ENCODE peak calls at places on chromosomes 5 and 9, in nine cellular contexts. One of them, this sample, is unnamed.

GRCh38 chr5:170424629-170425028 is 35.5 kb upstream of the KCNMB1 start:
- DNase-seq in lower leg skin: no peak
- DNase-seq in RWPE2: no peak
- DNase-seq in endodermal cell: no peak
- DNase-seq in ovary: no peak
- DNase-seq in HepG2: no peak
- DNase-seq in psoas muscle: no peak
- DNase-seq in lower lobe of right lung: no peak
- DNase-seq in GM12865: no peak
- DNase-seq in this sample: no peak

GRCh38 chr5:142202282-142202681 is 93.7 kb downstream of the NDFIP1 start:
- DNase-seq in lower leg skin: no peak
- DNase-seq in RWPE2: no peak
- DNase-seq in endodermal cell: no peak
- DNase-seq in ovary: no peak
- DNase-seq in HepG2: no peak
- DNase-seq in psoas muscle: no peak
- DNase-seq in lower lobe of right lung: no peak
- DNase-seq in GM12865: no peak
- DNase-seq in this sample: no peak

GRCh38 chr9:115209601-115210306 is 91.8 kb upstream of the TNC start:
- DNase-seq in lower leg skin: no peak
- DNase-seq in RWPE2: no peak
- DNase-seq in endodermal cell: no peak
- DNase-seq in ovary: no peak
- DNase-seq in HepG2: no peak
- DNase-seq in psoas muscle: no peak
- DNase-seq in lower lobe of right lung: no peak
- DNase-seq in GM12865: peak
- DNase-seq in this sample: no peak

GRCh38 chr5:143249851-143250250 is 153.6 kb downstream of the NR3C1 start:
- DNase-seq in lower leg skin: no peak
- DNase-seq in RWPE2: no peak
- DNase-seq in endodermal cell: no peak
- DNase-seq in ovary: no peak
- DNase-seq in HepG2: no peak
- DNase-seq in psoas muscle: no peak
- DNase-seq in lower lobe of right lung: no peak
- DNase-seq in GM12865: no peak
- DNase-seq in this sample: no peak

GRCh38 chr5:82334856-82335255 is 56.7 kb upstream of the RPS23 start:
- DNase-seq in lower leg skin: no peak
- DNase-seq in RWPE2: no peak
- DNase-seq in endodermal cell: no peak
- DNase-seq in ovary: no peak
- DNase-seq in HepG2: no peak
- DNase-seq in psoas muscle: no peak
- DNase-seq in lower lobe of right lung: no peak
- DNase-seq in GM12865: no peak
- DNase-seq in this sample: no peak

GRCh38 chr5:13218518-13218917 is 726.0 kb downstream of the DNAH5 start:
- DNase-seq in lower leg skin: no peak
- DNase-seq in RWPE2: no peak
- DNase-seq in endodermal cell: peak
- DNase-seq in ovary: no peak
- DNase-seq in HepG2: no peak
- DNase-seq in psoas muscle: no peak
- DNase-seq in lower lobe of right lung: no peak
- DNase-seq in GM12865: peak
- DNase-seq in this sample: no peak

GRCh38 chr5:66646570-66646969 is 50.4 kb downstream of the MAST4 start:
- DNase-seq in lower leg skin: no peak
- DNase-seq in RWPE2: no peak
- DNase-seq in endodermal cell: no peak
- DNase-seq in ovary: no peak
- DNase-seq in HepG2: no peak
- DNase-seq in psoas muscle: no peak
- DNase-seq in lower lobe of right lung: no peak
- DNase-seq in GM12865: no peak
- DNase-seq in this sample: no peak

GRCh38 chr5:120527251-120527650 is 63.2 kb downstream of the PRR16 start:
- DNase-seq in lower leg skin: no peak
- DNase-seq in RWPE2: no peak
- DNase-seq in endodermal cell: no peak
- DNase-seq in ovary: no peak
- DNase-seq in HepG2: no peak
- DNase-seq in psoas muscle: no peak
- DNase-seq in lower lobe of right lung: no peak
- DNase-seq in GM12865: no peak
- DNase-seq in this sample: no peak

GRCh38 chr5:157431544-157432200 is 28.3 kb upstream of the NIPAL4 start:
- DNase-seq in lower leg skin: no peak
- DNase-seq in RWPE2: no peak
- DNase-seq in endodermal cell: no peak
- DNase-seq in ovary: no peak
- DNase-seq in HepG2: peak
- DNase-seq in psoas muscle: no peak
- DNase-seq in lower lobe of right lung: no peak
- DNase-seq in GM12865: peak
- DNase-seq in this sample: no peak

GRCh38 chr5:74673011-74673790 is 11.8 kb upstream of the HEXB start:
- DNase-seq in lower leg skin: no peak
- DNase-seq in RWPE2: no peak
- DNase-seq in endodermal cell: no peak
- DNase-seq in ovary: no peak
- DNase-seq in HepG2: peak
- DNase-seq in psoas muscle: no peak
- DNase-seq in lower lobe of right lung: no peak
- DNase-seq in GM12865: peak
- DNase-seq in this sample: no peak

GRCh38 chr5:125826214-125826613 is 597.0 kb upstream of the GRAMD2B start:
- DNase-seq in lower leg skin: no peak
- DNase-seq in RWPE2: no peak
- DNase-seq in endodermal cell: no peak
- DNase-seq in ovary: no peak
- DNase-seq in HepG2: no peak
- DNase-seq in psoas muscle: no peak
- DNase-seq in lower lobe of right lung: no peak
- DNase-seq in GM12865: no peak
- DNase-seq in this sample: no peak

GRCh38 chr9:97487880-97488279 is 13.6 kb upstream of the TMOD1 start:
- DNase-seq in lower leg skin: no peak
- DNase-seq in RWPE2: no peak
- DNase-seq in endodermal cell: no peak
- DNase-seq in ovary: no peak
- DNase-seq in HepG2: no peak
- DNase-seq in psoas muscle: no peak
- DNase-seq in lower lobe of right lung: no peak
- DNase-seq in GM12865: no peak
- DNase-seq in this sample: no peak

GRCh38 chr5:75466317-75466716 is 45.1 kb downstream of the CERT1 start:
- DNase-seq in lower leg skin: no peak
- DNase-seq in RWPE2: no peak
- DNase-seq in endodermal cell: peak
- DNase-seq in ovary: no peak
- DNase-seq in HepG2: no peak
- DNase-seq in psoas muscle: no peak
- DNase-seq in lower lobe of right lung: no peak
- DNase-seq in GM12865: no peak
- DNase-seq in this sample: no peak

GRCh38 chr9:73528922-73529321 is 377.3 kb downstream of the ANXA1 start:
- DNase-seq in lower leg skin: no peak
- DNase-seq in RWPE2: no peak
- DNase-seq in endodermal cell: no peak
- DNase-seq in ovary: no peak
- DNase-seq in HepG2: no peak
- DNase-seq in psoas muscle: no peak
- DNase-seq in lower lobe of right lung: no peak
- DNase-seq in GM12865: no peak
- DNase-seq in this sample: no peak

GRCh38 chr5:3002230-3002629 is 250.8 kb upstream of the IRX2 start:
- DNase-seq in lower leg skin: peak
- DNase-seq in RWPE2: no peak
- DNase-seq in endodermal cell: no peak
- DNase-seq in ovary: no peak
- DNase-seq in HepG2: no peak
- DNase-seq in psoas muscle: no peak
- DNase-seq in lower lobe of right lung: no peak
- DNase-seq in GM12865: no peak
- DNase-seq in this sample: peak

DNA sequence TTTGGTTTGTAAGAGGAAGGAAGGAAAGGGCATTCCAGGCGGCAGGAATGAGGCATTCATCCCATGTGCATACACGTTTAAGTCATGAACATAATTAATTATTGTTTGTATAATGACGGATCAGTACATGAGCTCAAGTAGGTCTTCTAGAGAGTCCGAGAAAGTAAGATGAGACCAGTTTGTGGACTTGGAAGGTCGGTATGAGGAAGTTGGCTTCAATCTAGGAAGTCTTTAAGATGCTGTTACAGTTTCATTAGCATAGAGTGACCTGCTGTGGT is 2.1 kb downstream of the GTF3C4 start:
- DNase-seq in lower leg skin: no peak
- DNase-seq in RWPE2: no peak
- DNase-seq in endodermal cell: no peak
- DNase-seq in ovary: no peak
- DNase-seq in HepG2: no peak
- DNase-seq in psoas muscle: no peak
- DNase-seq in lower lobe of right lung: no peak
- DNase-seq in GM12865: no peak
- DNase-seq in this sample: no peak
- TF ChIP-seq CTCF in lower leg skin: no peak
- TF ChIP-seq CTCF in RWPE2: no peak
- TF ChIP-seq CTCF in endodermal cell: no peak
- TF ChIP-seq CTCF in ovary: no peak
- TF ChIP-seq CTCF in HepG2: no peak
- TF ChIP-seq CTCF in psoas muscle: no peak
- TF ChIP-seq CTCF in lower lobe of right lung: no peak
- TF ChIP-seq CTCF in GM12865: no peak
- TF ChIP-seq CTCF in this sample: no peak

GRCh38 chr9:126515001-126515872 is 98.5 kb upstream of the LMX1B start:
- DNase-seq in lower leg skin: peak
- DNase-seq in RWPE2: no peak
- DNase-seq in endodermal cell: no peak
- DNase-seq in ovary: peak
- DNase-seq in HepG2: no peak
- DNase-seq in psoas muscle: no peak
- DNase-seq in lower lobe of right lung: no peak
- DNase-seq in GM12865: no peak
- DNase-seq in this sample: no peak

GRCh38 chr9:126516561-126516935 is 97.2 kb upstream of the LMX1B start:
- DNase-seq in lower leg skin: no peak
- DNase-seq in RWPE2: no peak
- DNase-seq in endodermal cell: no peak
- DNase-seq in ovary: no peak
- DNase-seq in HepG2: no peak
- DNase-seq in psoas muscle: no peak
- DNase-seq in lower lobe of right lung: no peak
- DNase-seq in GM12865: no peak
- DNase-seq in this sample: no peak

GRCh38 chr9:126515873-126516505 is 97.7 kb upstream of the LMX1B start:
- DNase-seq in lower leg skin: no peak
- DNase-seq in RWPE2: no peak
- DNase-seq in endodermal cell: no peak
- DNase-seq in ovary: peak
- DNase-seq in HepG2: no peak
- DNase-seq in psoas muscle: no peak
- DNase-seq in lower lobe of right lung: no peak
- DNase-seq in GM12865: no peak
- DNase-seq in this sample: no peak

GRCh38 chr9:126513159-126514036 is 100.3 kb upstream of the LMX1B start:
- DNase-seq in lower leg skin: no peak
- DNase-seq in RWPE2: no peak
- DNase-seq in endodermal cell: no peak
- DNase-seq in ovary: peak
- DNase-seq in HepG2: no peak
- DNase-seq in psoas muscle: no peak
- DNase-seq in lower lobe of right lung: peak
- DNase-seq in GM12865: no peak
- DNase-seq in this sample: no peak

GRCh38 chr9:126514037-126514821 is 99.5 kb upstream of the LMX1B start:
- DNase-seq in lower leg skin: peak
- DNase-seq in RWPE2: no peak
- DNase-seq in endodermal cell: peak
- DNase-seq in ovary: peak
- DNase-seq in HepG2: no peak
- DNase-seq in psoas muscle: peak
- DNase-seq in lower lobe of right lung: peak
- DNase-seq in GM12865: no peak
- DNase-seq in this sample: no peak
- TF ChIP-seq CTCF in lower leg skin: no peak
- TF ChIP-seq CTCF in RWPE2: peak
- TF ChIP-seq CTCF in endodermal cell: peak
- TF ChIP-seq CTCF in ovary: no peak
- TF ChIP-seq CTCF in HepG2: no peak
- TF ChIP-seq CTCF in psoas muscle: peak
- TF ChIP-seq CTCF in lower lobe of right lung: peak
- TF ChIP-seq CTCF in GM12865: peak
- TF ChIP-seq CTCF in this sample: peak

DNA sequence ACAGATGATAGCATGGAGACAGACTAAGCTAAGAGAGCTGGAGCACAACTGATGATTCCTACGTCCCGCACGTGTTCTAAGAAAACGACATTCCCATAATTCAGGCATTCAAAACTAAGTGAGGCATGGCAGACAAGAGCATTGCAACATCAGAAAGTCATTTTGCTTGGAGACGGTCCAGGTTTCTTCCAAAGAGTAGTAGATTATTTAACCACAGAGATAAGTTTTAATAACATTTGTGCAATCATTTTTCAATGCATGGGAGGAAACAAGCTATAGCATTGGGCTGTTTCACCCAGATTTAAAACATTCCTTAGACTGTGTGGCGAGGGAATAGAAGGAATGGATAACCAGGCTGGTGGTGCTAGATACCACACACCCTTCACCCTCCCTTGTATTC is 117.2 kb downstream of the APBA1 start:
- DNase-seq in lower leg skin: no peak
- DNase-seq in RWPE2: no peak
- DNase-seq in endodermal cell: no peak
- DNase-seq in ovary: no peak
- DNase-seq in HepG2: no peak
- DNase-seq in psoas muscle: no peak
- DNase-seq in lower lobe of right lung: no peak
- DNase-seq in GM12865: no peak
- DNase-seq in this sample: no peak
- TF ChIP-seq CTCF in lower leg skin: no peak
- TF ChIP-seq CTCF in RWPE2: no peak
- TF ChIP-seq CTCF in endodermal cell: no peak
- TF ChIP-seq CTCF in ovary: no peak
- TF ChIP-seq CTCF in HepG2: no peak
- TF ChIP-seq CTCF in psoas muscle: no peak
- TF ChIP-seq CTCF in lower lobe of right lung: no peak
- TF ChIP-seq CTCF in GM12865: no peak
- TF ChIP-seq CTCF in this sample: no peak

DNA sequence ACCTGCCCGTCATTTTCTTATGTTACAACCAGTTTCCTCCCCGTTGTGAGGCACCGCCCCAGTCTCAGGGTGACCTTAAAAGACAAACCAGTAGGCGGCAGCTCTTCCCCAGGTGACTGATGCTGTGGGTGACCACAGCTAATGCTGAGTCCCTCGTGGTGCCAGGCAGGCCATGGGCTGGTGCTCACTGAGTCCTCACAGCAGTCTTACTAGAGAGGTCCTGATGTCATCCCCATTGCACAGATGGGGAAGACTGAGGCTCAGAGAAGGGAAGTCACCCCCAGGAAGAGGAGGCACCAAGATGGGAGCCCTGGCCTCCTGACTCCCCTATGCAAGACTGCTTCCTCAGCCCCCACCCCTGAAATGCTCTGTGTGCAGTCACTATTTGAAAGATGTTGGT is 978 bp downstream of the CFAP157 start:
- DNase-seq in lower leg skin: no peak
- DNase-seq in RWPE2: no peak
- DNase-seq in endodermal cell: peak
- DNase-seq in ovary: no peak
- DNase-seq in HepG2: peak
- DNase-seq in psoas muscle: no peak
- DNase-seq in lower lobe of right lung: no peak
- DNase-seq in GM12865: peak
- DNase-seq in this sample: no peak
- TF ChIP-seq CTCF in lower leg skin: no peak
- TF ChIP-seq CTCF in RWPE2: peak
- TF ChIP-seq CTCF in endodermal cell: peak
- TF ChIP-seq CTCF in ovary: no peak
- TF ChIP-seq CTCF in HepG2: peak
- TF ChIP-seq CTCF in psoas muscle: no peak
- TF ChIP-seq CTCF in lower lobe of right lung: no peak
- TF ChIP-seq CTCF in GM12865: peak
- TF ChIP-seq CTCF in this sample: no peak

This sample was measured in type B pancreatic cell.